ENCODE peak calls at places on chromosomes 2 and 18, in six cellular contexts. I is H9, Y is H1, B is IMR-90, O is neuronal stem cell, K is trophoblast cell. G is an unnamed sample.

GRCh38 chr18:3623769-3624545 is 174.0 kb downstream of the TGIF1 start:
- DNase-seq in I (peak), Y (no peak), B (peak), O (peak), K (peak), G (peak)

GRCh38 chr18:67735506-67735905 is 219.0 kb upstream of the DSEL start:
- DNase-seq in I (no peak), Y (no peak), B (no peak), O (no peak), K (no peak), G (no peak)

GRCh38 chr2:221570321-221571107 is 1.6 kb downstream of the EPHA4 start:
- DNase-seq in I (peak), Y (no peak), B (peak), O (peak), K (no peak), G (peak)

GRCh38 chr2:28274911-28275685 is 117.6 kb upstream of the FOSL2 start:
- DNase-seq in I (peak), Y (peak), B (peak), O (no peak), K (no peak), G (peak)

GRCh38 chr2:189347540-189347939 is 93.7 kb upstream of the WDR75 start:
- DNase-seq in I (no peak), Y (no peak), B (peak), O (no peak), K (peak), G (peak)

GRCh38 chr2:1556776-1557466 is 143.7 kb downstream of the TPO start:
- DNase-seq in I (no peak), Y (no peak), B (peak), O (no peak), K (peak), G (peak)

GRCh38 chr2:217074576-217075224 is 214.8 kb upstream of the TNP1 start:
- DNase-seq in I (no peak), Y (no peak), B (peak), O (no peak), K (no peak), G (peak)

GRCh38 chr2:182280128-182280527 is 146.7 kb downstream of the PDE1A start:
- DNase-seq in I (no peak), Y (no peak), B (peak), O (no peak), K (no peak), G (peak)

GRCh38 chr2:105294046-105294445 is 35.5 kb downstream of the TGFBRAP1 start:
- DNase-seq in I (no peak), Y (no peak), B (no peak), O (no peak), K (no peak), G (no peak)

GRCh38 chr18:76963951-76964350 is 141.6 kb downstream of the ZNF236 start:
- DNase-seq in I (no peak), Y (no peak), B (no peak), O (no peak), K (no peak), G (no peak)

GRCh38 chr2:222655406-222655747 is 515 bp downstream of the FARSB start:
- DNase-seq in I (no peak), Y (no peak), B (peak), O (no peak), K (no peak), G (peak)

GRCh38 chr2:174844295-174844708 is 80.0 kb upstream of the CHRNA1 start:
- DNase-seq in I (no peak), Y (no peak), B (no peak), O (no peak), K (no peak), G (no peak)

GRCh38 chr2:239438968-239439367 is 38.1 kb upstream of the HDAC4 start:
- DNase-seq in I (no peak), Y (no peak), B (no peak), O (no peak), K (no peak), G (no peak)

GRCh38 chr2:207408086-207408794 is 121.5 kb upstream of the CREB1 start:
- DNase-seq in I (no peak), Y (no peak), B (no peak), O (no peak), K (no peak), G (no peak)

GRCh38 chr18:70973626-70974025 is 684.8 kb downstream of the SOCS6 start:
- DNase-seq in I (no peak), Y (no peak), B (no peak), O (peak), K (no peak), G (no peak)

GRCh38 chr2:200383380-200384110 is 77.1 kb downstream of the SPATS2L start:
- DNase-seq in I (no peak), Y (no peak), B (peak), O (no peak), K (no peak), G (peak)

GRCh38 chr18:8657873-8658521 is 47.4 kb upstream of the MTCL1 start:
- DNase-seq in I (peak), Y (no peak), B (peak), O (peak), K (no peak), G (no peak)

GRCh38 chr2:227267406-227268115 is 57.5 kb upstream of the MFF start:
- DNase-seq in I (no peak), Y (no peak), B (no peak), O (no peak), K (no peak), G (no peak)

GRCh38 chr2:45743531-45744391 is 92.3 kb downstream of the PRKCE start:
- DNase-seq in I (no peak), Y (no peak), B (peak), O (no peak), K (no peak), G (peak)

GRCh38 chr2:224143521-224143920 is 104.4 kb upstream of the SERPINE2 start:
- DNase-seq in I (no peak), Y (no peak), B (no peak), O (no peak), K (no peak), G (no peak)

GRCh38 chr18:39840406-39840805 is 2114.6 kb upstream of the PIK3C3 start:
- DNase-seq in I (no peak), Y (no peak), B (peak), O (no peak), K (peak), G (peak)

GRCh38 chr18:39843546-39843945 is 2111.5 kb upstream of the PIK3C3 start:
- DNase-seq in I (no peak), Y (no peak), B (no peak), O (no peak), K (no peak), G (no peak)

GRCh38 chr18:39839782-39840181 is 2115.3 kb upstream of the PIK3C3 start:
- DNase-seq in I (no peak), Y (no peak), B (peak), O (no peak), K (peak), G (peak)

GRCh38 chr18:39841133-39842041 is 2113.6 kb upstream of the PIK3C3 start:
- DNase-seq in I (peak), Y (peak), B (peak), O (peak), K (peak), G (peak)

DNA sequence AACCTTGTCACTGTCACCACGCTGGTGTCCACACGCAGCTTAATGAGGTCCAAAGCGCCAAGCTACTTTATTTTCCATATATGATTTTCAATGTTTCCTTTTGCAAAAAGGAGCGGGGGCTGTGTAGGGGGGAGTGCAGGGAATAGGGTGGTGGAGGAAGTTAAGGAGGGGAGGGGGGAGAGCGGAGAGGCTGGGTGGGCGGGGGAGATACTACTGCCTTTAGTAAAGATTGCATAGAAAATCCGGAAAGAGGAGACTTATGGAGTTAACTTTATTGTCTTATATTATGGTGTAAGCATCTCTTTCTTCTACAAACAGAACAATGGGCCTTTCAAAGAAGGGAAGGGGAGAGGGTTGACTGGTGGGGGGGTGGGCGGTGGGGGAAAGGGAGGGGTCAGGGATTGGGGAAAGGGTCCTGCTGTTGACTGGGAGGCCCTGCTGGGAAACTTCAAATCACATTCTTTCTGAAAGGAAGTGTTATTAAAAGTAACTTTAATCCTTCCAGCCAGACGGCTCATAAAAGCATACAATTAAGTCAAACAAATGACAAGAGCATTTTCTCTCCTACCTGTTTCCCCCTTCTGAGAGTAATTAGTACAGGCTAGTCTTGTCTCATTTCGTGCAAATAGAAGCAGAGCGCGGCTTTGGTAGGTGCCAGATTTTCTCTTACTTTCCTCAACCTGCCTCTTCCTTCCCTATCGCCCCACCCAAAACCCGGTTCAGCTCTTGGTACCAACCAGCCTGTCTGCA is 2112.8 kb upstream of the PIK3C3 start:
- DNase-seq in I (no peak), Y (no peak), B (no peak), O (peak), K (no peak), G (no peak)
- H3K14ac ChIP-seq in I (no peak), Y (no peak), B (no peak), O (no peak), K (no peak), G (peak)

DNA sequence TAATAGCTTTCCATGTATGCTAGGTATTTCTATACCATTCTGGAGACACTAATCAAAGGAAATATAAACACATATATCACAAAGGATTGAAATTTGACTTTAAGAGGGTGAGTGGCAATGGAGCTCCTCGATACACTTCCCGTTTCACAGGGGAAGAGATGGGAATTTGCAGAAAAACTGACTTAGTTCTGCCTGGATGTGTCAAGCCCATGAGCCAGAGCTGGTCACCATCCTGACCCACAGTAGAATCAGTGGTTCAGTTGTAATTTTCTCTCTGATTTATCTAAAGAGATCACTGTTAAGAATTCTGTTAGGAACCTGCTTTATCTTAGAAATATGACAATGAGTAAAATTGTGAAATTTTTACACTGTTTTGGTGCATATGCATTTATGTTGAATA is 34.2 kb downstream of the PLCL1 start:
- DNase-seq in I (no peak), Y (no peak), B (no peak), O (no peak), K (no peak), G (no peak)
- H3K14ac ChIP-seq in I (no peak), Y (no peak), B (no peak), O (no peak), K (no peak), G (no peak)

GRCh38 chr18:58515175-58515574 is 113.7 kb downstream of the ALPK2 start:
- DNase-seq in I (peak), Y (no peak), B (no peak), O (no peak), K (no peak), G (no peak)
- H3K14ac ChIP-seq in I (no peak), Y (no peak), B (no peak), O (no peak), K (no peak), G (no peak)

DNA sequence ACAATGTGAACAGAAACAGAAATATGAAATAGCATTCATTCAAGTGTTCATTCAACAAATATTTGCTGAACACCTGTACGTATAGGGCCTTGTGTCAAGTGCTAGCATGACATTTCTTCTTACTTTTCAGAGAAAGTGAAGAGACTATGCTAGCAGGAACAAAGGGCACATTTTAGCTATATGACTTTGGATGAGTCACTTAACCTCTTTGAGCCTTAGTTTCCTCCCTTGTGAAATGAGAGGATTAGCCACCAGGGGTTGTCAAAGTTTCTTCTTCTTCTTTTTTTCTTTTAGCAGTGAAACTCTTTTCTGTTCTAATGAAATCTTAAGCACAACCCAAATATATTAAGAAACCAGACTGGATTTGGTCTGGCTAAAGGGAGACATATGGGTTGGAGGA is 53.1 kb downstream of the FIGN start:
- DNase-seq in I (no peak), Y (no peak), B (peak), O (no peak), K (peak), G (peak)
- H3K14ac ChIP-seq in I (no peak), Y (no peak), B (no peak), O (no peak), K (no peak), G (no peak)

DNA sequence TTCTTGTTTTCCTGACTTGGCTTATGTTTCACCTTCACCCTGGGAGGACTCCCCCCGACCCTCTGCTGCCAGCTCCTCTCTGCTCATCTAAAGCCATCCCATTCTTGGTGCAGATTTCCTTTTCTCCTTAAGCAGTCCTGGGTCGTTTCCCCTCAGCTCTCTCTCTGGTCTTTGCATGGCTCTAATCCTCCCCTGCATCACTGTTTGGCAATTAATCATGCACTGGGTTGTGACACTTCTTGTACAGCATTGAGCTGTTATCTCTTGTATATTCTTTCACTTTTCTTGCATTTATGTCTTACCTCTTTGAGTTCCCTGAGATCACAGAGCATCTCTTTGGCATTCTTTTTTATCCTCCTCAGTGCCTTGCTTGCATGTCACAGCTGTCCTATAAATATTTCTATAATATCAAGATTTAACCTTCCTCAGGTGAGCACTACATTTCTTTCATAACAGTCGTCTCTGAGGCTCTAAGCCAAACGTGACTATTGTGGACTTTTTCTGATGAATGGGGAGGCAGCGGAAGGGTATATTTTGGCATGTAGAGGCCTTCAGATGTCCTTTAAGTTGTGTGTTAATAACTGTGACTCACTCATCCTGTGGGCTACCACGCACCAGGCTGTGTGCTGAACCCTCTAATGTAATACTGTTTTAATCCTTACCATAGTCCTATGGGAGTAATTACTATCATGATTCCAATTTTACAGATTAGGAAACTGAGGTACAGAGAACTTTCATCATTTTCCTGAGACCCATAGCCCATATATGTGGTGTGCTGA is 507.5 kb downstream of the SLC4A3 start:
- DNase-seq in I (no peak), Y (no peak), B (peak), O (no peak), K (no peak), G (peak)
- H3K14ac ChIP-seq in I (no peak), Y (no peak), B (no peak), O (no peak), K (no peak), G (no peak)